ENCODE peak calls at places on chromosomes 12 and 14, in nine cellular contexts. G, M, C, Z, K, B, N, R and O are unnamed samples.

GRCh38 chr14:76762617-76763361 is 1.5 kb downstream of the VASH1 start:
- DNase-seq in G (no peak), M (no peak), C (peak; percentile 28), Z (no peak), K (peak; percentile 53), B (no peak), N (no peak), R (no peak), O (no peak)

GRCh38 chr12:32755051-32755653 is 545 bp downstream of the YARS2 start:
- DNase-seq in G (peak; percentile 57), M (peak; percentile 93), C (peak; percentile 73), Z (peak; percentile 64), K (peak; percentile 84), B (peak; percentile 88), N (peak; percentile 88), R (peak; percentile 36), O (peak; percentile 32)

GRCh38 chr14:104766256-104766862 is 13.4 kb downstream of the SIVA1 start:
- DNase-seq in G (no peak), M (no peak), C (no peak), Z (no peak), K (no peak), B (no peak), N (no peak), R (no peak), O (no peak)

GRCh38 chr12:11085419-11085818 is 6.7 kb downstream of the TAS2R43 start:
- DNase-seq in G (no peak), M (no peak), C (no peak), Z (no peak), K (no peak), B (peak; percentile 3), N (no peak), R (no peak), O (no peak)

GRCh38 chr12:108350511-108350910 is 11.4 kb upstream of the CMKLR1 start:
- DNase-seq in G (no peak), M (no peak), C (no peak), Z (no peak), K (no peak), B (no peak), N (no peak), R (no peak), O (no peak)

GRCh38 chr12:28824193-28824846 is 324.8 kb upstream of the FAR2 start:
- DNase-seq in G (no peak), M (no peak), C (no peak), Z (no peak), K (no peak), B (no peak), N (no peak), R (no peak), O (no peak)

GRCh38 chr14:33943081-33943480 is 7.8 kb downstream of the EGLN3 start:
- DNase-seq in G (no peak), M (peak; percentile 31), C (no peak), Z (no peak), K (no peak), B (no peak), N (no peak), R (no peak), O (no peak)

GRCh38 chr14:81275995-81276698 is 55.4 kb upstream of the GTF2A1 start:
- DNase-seq in G (no peak), M (peak; percentile 34), C (no peak), Z (no peak), K (no peak), B (no peak), N (no peak), R (no peak), O (peak; percentile 45)

GRCh38 chr14:36229262-36229661 is 52.7 kb upstream of the PTCSC3 start:
- DNase-seq in G (no peak), M (no peak), C (no peak), Z (no peak), K (no peak), B (no peak), N (no peak), R (no peak), O (no peak)

GRCh38 chr12:95169368-95169767 is 47.9 kb downstream of the FGD6 start:
- DNase-seq in G (no peak), M (no peak), C (no peak), Z (no peak), K (no peak), B (no peak), N (peak; percentile 92), R (no peak), O (peak; percentile 65)

GRCh38 chr14:92917041-92917940 is 5.7 kb upstream of the CHGA start:
- DNase-seq in G (no peak), M (no peak), C (no peak), Z (no peak), K (no peak), B (no peak), N (no peak), R (no peak), O (no peak)

GRCh38 chr12:50806176-50806575 is 36.5 kb upstream of the TMPRSS12 start:
- DNase-seq in G (no peak), M (no peak), C (no peak), Z (no peak), K (no peak), B (no peak), N (peak; percentile 29), R (no peak), O (no peak)

GRCh38 chr14:31252865-31253264 is 45.3 kb upstream of the HECTD1 start:
- DNase-seq in G (no peak), M (no peak), C (no peak), Z (no peak), K (no peak), B (no peak), N (no peak), R (no peak), O (no peak)
- H3K4me3 ChIP-seq in G (no peak overlapping the region), M (no peak overlapping the region), C (no peak overlapping the region), Z (no peak overlapping the region), K (no peak overlapping the region), B (no peak overlapping the region), N (no peak overlapping the region), R (no peak overlapping the region), O (no peak overlapping the region)

GRCh38 chr12:2963154-2963759 is 4.1 kb downstream of the TEAD4 start:
- DNase-seq in G (no peak), M (no peak), C (no peak), Z (peak; percentile 41), K (peak; percentile 69), B (no peak), N (no peak), R (no peak), O (no peak)
- H3K4me3 ChIP-seq in G (peak overlapping the region; percentile 39), M (no peak overlapping the region), C (no peak overlapping the region), Z (no peak overlapping the region), K (no peak overlapping the region), B (no peak overlapping the region), N (no peak overlapping the region), R (no peak overlapping the region), O (no peak overlapping the region)

DNA sequence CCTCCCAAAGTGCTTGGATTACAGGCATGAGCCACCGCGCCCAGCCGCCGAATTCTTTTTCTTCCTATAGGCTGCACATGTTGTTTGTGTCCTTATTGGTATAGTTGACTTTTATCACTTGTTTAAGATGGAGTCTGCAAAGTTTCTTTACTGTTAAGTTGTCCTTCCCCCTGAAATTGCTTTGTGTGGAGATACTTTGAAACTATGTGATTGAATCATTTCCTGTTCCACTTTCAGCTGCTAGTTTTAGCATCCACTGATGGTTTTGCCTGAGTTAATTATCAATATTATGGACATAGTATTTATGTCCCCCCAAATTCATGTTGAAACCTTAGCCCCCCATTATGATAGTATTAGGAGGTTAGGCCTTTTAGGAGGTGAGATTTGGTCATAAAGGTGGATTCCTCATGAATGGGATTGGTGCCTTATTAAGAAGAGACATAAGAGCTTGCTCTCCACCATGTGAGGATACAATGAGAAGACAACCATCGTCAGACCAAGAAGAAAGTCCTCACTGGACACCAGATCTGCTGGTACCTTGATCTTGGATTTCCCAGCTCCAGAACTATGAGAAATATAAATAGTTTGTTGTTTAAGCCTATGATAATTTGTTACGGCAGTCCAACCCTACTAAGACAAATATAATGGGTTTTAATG is 34.9 kb downstream of the PPHLN1 start:
- DNase-seq in G (no peak), M (no peak), C (no peak), Z (no peak), K (no peak), B (peak; percentile 30), N (peak; percentile 25), R (no peak), O (no peak)
- H3K4me3 ChIP-seq in G (no peak overlapping the region), M (no peak overlapping the region), C (no peak overlapping the region), Z (no peak overlapping the region), K (no peak overlapping the region), B (no peak overlapping the region), N (no peak overlapping the region), R (no peak overlapping the region), O (no peak overlapping the region)

GRCh38 chr12:48865441-48866290 is at the start of gene RND1:
- DNase-seq in G (peak; percentile 80), M (peak; percentile 95), C (peak; percentile 91), Z (peak; percentile 89), K (peak; percentile 95), B (peak; percentile 84), N (peak; percentile 90), R (peak; percentile 92), O (peak; percentile 66)
- H3K4me3 ChIP-seq in G (peak within 1 kb of the TSS; percentile 70), M (peak within 1 kb of the TSS; percentile 59), C (peak within 1 kb of the TSS; percentile 24), Z (peak within 1 kb of the TSS; percentile 71), K (peak within 1 kb of the TSS; percentile 84), B (peak within 1 kb of the TSS; percentile 80), N (peak within 1 kb of the TSS; percentile 72), R (peak within 1 kb of the TSS; percentile 62), O (peak within 1 kb of the TSS; percentile 68)

GRCh38 chr14:52907949-52908348 is 42.9 kb downstream of the FERMT2 start:
- DNase-seq in G (no peak), M (no peak), C (no peak), Z (no peak), K (no peak), B (no peak), N (no peak), R (no peak), O (no peak)
- H3K4me3 ChIP-seq in G (no peak overlapping the region), M (no peak overlapping the region), C (no peak overlapping the region), Z (no peak overlapping the region), K (no peak overlapping the region), B (no peak overlapping the region), N (no peak overlapping the region), R (no peak overlapping the region), O (no peak overlapping the region)

GRCh38 chr12:44876554-44877275 is 600 bp upstream of the NELL2 start:
- DNase-seq in G (peak; percentile 14), M (peak; percentile 82), C (peak; percentile 29), Z (peak; percentile 27), K (peak; percentile 75), B (peak; percentile 24), N (no peak), R (no peak), O (peak; percentile 14)
- H3K4me3 ChIP-seq in G (peak overlapping the region; percentile 53), M (peak overlapping the region; percentile 50), C (peak overlapping the region; percentile 6), Z (peak overlapping the region; percentile 92), K (peak overlapping the region; percentile 73), B (peak overlapping the region; percentile 49), N (peak overlapping the region; percentile 38), R (peak overlapping the region; percentile 34), O (peak overlapping the region; percentile 73)